ENCODE peak calls at places on chromosomes 2 and 18, in four cellular contexts. T is neural progenitor cell, W is upper lobe of right lung, R is pancreas. A is an unnamed sample. For H3K9me3 and H3K4me1, the result is how much of the 10 kb centered on the place peaks cover.

GRCh38 chr18:48841381-48842258 is 109.1 kb downstream of the SMAD7 start:
- DNase-seq in T (no peak), W (peak), R (no peak), A (peak)

GRCh38 chr18:46320928-46321855 is 217.0 kb downstream of the HAUS1 start:
- DNase-seq in T (no peak), W (no peak), R (no peak), A (no peak)

GRCh38 chr2:138180691-138181386 is 216.6 kb downstream of the HNMT start:
- DNase-seq in T (peak), W (no peak), R (no peak), A (no peak)

GRCh38 chr2:54757496-54757895 is 34.0 kb downstream of the EML6 start:
- DNase-seq in T (no peak), W (no peak), R (no peak), A (no peak)

GRCh38 chr2:74199275-74199701 is 873 bp downstream of the MTHFD2 start:
- DNase-seq in T (no peak), W (no peak), R (no peak), A (no peak)

GRCh38 chr2:79564065-79564464 is 51.2 kb downstream of the CTNNA2 start:
- DNase-seq in T (no peak), W (no peak), R (no peak), A (no peak)

GRCh38 chr18:63299837-63300787 is 19.5 kb downstream of the BCL2 start:
- DNase-seq in T (no peak), W (no peak), R (no peak), A (no peak)

GRCh38 chr2:207334631-207335371 is 169.1 kb upstream of the KLF7 start:
- DNase-seq in T (peak), W (peak), R (peak), A (peak)

GRCh38 chr2:16817305-16818202 is 151.9 kb upstream of the CYRIA start:
- DNase-seq in T (no peak), W (no peak), R (no peak), A (no peak)

GRCh38 chr2:79887747-79888374 is 375.0 kb downstream of the CTNNA2 start:
- DNase-seq in T (peak), W (no peak), R (peak), A (no peak)

DNA sequence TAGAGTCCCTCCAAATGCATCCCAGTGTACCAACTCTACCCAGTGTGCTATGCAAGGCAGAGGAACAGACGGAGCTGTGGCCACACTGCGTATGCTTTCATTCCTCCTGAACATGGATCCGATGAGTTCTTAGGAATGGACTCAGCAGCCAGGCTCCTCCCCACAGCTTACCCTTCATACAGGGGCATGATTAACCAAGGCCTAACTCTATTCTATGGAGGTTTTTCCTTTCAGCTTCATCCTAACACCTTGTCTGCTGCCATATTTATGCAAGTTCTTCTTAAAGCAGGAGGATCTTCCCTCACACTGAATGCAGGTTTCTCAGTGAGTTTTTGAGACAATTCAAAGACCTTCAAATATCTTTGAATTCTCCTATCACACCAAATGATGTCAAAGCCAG is 222.9 kb downstream of the MYT1L start:
- DNase-seq in T (no peak), W (no peak), R (no peak), A (no peak)
- H3K9me3 ChIP-seq in T (under half), W (under half), R (under half), A (under half)

DNA sequence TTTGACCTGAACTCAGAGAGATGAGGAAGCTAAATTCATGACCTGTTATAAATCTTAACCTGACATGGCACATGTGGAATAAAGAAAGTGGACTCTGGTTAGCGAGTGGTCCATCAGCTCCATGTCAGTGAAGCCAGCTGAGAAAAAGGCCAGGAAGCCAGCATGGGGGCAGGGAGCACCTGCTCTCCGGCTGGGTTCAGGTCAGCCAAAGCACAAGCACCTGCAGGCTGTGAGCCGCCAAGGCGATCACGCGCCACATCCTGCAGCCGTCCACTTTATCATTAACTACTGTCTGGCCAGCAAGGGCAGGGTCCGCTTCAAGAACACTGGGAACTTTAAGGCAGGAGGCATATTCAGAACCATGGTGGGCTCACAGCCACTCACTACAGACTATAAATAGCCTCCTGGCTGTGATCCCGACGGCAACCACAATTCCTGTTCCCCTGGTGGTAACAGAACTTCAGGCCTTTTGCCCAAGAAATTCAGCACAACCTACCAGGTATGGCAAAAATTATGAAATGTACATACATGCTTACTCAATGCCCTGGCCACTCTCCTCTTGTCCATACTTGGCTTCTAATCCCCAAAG is 35.5 kb downstream of the ACVR1 start:
- DNase-seq in T (no peak), W (peak), R (peak), A (peak)
- H3K4me1 ChIP-seq in T (under half), W (half or more), R (half or more), A (under half)

GRCh38 chr2:65375723-65376122 is 56.7 kb downstream of the SPRED2 start:
- DNase-seq in T (no peak), W (no peak), R (no peak), A (no peak)

GRCh38 chr2:65373365-65373918 is 59.0 kb downstream of the SPRED2 start:
- DNase-seq in T (no peak), W (no peak), R (no peak), A (no peak)

GRCh38 chr2:65374555-65374954 is 57.8 kb downstream of the SPRED2 start:
- DNase-seq in T (no peak), W (no peak), R (no peak), A (no peak)

GRCh38 chr2:65372619-65373018 is 59.8 kb downstream of the SPRED2 start:
- DNase-seq in T (no peak), W (no peak), R (no peak), A (no peak)

DNA sequence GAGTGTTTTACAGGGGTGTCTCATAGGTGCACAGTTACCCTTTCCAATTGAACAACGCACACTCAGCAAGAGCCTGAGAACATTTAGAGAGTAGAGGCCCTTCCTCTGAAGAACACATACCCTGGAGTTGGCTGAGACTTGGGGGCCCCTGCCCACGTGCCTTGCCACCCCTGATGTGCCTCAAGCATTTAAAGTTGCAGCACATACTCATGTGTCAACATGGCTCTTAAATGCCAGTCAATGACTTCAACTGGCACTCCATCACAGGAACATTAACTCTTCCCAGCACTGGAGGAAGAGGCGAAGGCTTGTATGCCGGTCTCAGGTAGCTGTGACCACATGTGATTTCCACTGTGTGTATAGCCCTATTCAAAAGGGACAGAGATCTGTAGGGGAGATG is 57.4 kb downstream of the SPRED2 start:
- DNase-seq in T (no peak), W (no peak), R (no peak), A (no peak)
- H3K27ac ChIP-seq in T (no peak), W (no peak), R (no peak), A (peak)

DNA sequence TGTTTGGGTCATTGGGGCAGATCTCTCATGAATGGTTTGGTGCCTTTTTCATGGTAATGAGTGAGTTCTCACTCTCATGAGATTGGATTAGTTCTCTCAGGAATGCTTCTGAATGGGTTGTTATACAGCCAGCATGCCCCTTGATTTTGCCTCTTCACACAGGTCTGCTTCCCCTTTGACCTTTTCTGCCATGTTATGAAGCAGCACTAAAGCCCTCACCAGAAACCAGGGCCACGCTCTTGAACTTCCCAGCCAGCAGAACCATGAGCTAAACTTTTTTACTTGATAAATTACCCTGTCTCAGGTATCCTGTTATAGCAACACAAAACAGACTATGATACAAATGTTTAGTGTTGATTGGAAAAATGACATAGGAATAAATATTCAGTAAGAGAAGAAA is 57.3 kb downstream of the ICA1L start:
- DNase-seq in T (no peak), W (no peak), R (no peak), A (no peak)
- H3K9me3 ChIP-seq in T (under half), W (under half), R (under half), A (under half)

GRCh38 chr2:105369777-105370690 is 28.8 kb downstream of the FHL2 start:
- DNase-seq in T (peak), W (peak), R (peak), A (peak)

GRCh38 chr2:105373895-105374401 is 24.9 kb downstream of the FHL2 start:
- DNase-seq in T (no peak), W (no peak), R (no peak), A (no peak)

GRCh38 chr2:105373344-105373781 is 25.5 kb downstream of the FHL2 start:
- DNase-seq in T (no peak), W (no peak), R (no peak), A (peak)

GRCh38 chr2:105371156-105371555 is 27.7 kb downstream of the FHL2 start:
- DNase-seq in T (no peak), W (no peak), R (no peak), A (no peak)

GRCh38 chr2:105371810-105372209 is 27.0 kb downstream of the FHL2 start:
- DNase-seq in T (peak), W (no peak), R (no peak), A (no peak)
- H3K4me1 ChIP-seq in T (under half), W (under half), R (under half), A (under half)

GRCh38 chr2:158486970-158487325 is 30.2 kb downstream of the PKP4 start:
- DNase-seq in T (no peak), W (no peak), R (no peak), A (no peak)

GRCh38 chr2:158487419-158487818 is 30.7 kb downstream of the PKP4 start:
- DNase-seq in T (no peak), W (no peak), R (no peak), A (no peak)

GRCh38 chr2:158484892-158485556 is 28.3 kb downstream of the PKP4 start:
- DNase-seq in T (no peak), W (no peak), R (no peak), A (no peak)

GRCh38 chr2:158488442-158489216 is 31.9 kb downstream of the PKP4 start:
- DNase-seq in T (no peak), W (no peak), R (no peak), A (no peak)

DNA sequence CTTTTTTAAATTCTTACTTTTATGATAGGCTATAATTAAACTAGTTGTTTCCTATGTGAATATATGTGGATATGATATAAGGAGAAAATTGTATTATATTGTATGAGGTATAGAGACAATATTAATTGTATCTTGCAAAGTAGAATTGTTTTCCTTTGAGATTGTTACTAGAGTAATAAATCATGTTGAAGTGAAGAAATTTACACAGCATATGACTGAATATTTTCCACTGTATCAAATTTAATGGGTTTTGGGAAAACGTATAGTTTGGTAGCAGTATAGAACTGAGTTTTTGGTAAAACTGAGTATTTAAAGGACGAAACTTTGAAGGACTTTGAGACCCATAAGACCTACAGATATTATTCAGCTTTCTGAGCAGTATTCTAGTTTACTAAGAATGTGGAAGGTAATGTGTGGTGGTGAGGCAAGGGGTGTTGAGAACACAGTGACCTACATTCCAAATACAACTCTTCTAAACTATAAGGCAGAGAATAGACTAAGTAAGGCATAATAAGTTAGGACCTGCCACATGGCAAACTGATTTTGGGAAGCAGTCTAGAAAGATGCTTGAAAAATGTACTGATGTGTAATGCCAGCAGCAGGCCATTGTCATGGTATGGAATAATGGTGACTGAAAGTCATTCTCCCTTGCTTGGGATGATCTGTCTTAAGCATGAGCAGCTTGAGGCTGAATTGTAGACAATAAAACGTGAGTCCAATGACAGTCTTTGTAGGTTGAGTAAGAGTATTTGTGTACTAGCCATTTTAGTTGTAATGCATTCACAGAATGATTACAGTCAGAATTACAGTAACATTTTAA is 29.6 kb downstream of the PKP4 start:
- DNase-seq in T (no peak), W (no peak), R (no peak), A (no peak)
- H3K27ac ChIP-seq in T (no peak), W (no peak), R (no peak), A (peak)

GRCh38 chr2:52897511-52898085 is 870.0 kb upstream of the CHAC2 start:
- DNase-seq in T (peak), W (no peak), R (no peak), A (no peak)
- H3K9me3 ChIP-seq in T (under half), W (under half), R (under half), A (under half)

GRCh38 chr2:121365061-121365460 is 80.1 kb upstream of the TFCP2L1 start:
- DNase-seq in T (no peak), W (no peak), R (no peak), A (no peak)
- H3K4me1 ChIP-seq in T (under half), W (under half), R (under half), A (under half)

GRCh38 chr2:120861576-120862191 is 126.0 kb downstream of the GLI2 start:
- DNase-seq in T (peak), W (peak), R (no peak), A (no peak)

GRCh38 chr2:120862254-120863172 is 126.8 kb downstream of the GLI2 start:
- DNase-seq in T (no peak), W (peak), R (no peak), A (no peak)

GRCh38 chr2:120864981-120865380 is 129.3 kb downstream of the GLI2 start:
- DNase-seq in T (no peak), W (peak), R (no peak), A (peak)

GRCh38 chr2:120863661-120864320 is 128.1 kb downstream of the GLI2 start:
- DNase-seq in T (no peak), W (peak), R (no peak), A (peak)

DNA sequence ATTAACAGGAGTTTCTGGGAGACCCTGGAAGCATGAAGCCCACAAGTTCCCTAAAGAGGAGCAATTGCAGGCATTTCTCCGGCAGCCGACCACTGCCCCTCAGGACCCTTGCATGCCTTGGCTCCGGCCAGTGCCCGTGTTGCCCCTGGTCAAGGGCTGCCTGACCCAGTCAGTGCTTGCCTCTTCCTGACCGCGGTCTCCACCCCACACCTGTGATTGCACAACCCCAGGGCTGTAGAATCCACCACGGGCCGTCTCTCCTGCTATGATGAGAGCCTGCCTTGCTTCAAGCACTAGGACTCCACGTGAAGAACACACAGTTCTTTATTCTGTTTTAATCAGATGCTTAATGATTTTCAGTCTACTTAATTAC is 127.5 kb downstream of the GLI2 start:
- DNase-seq in T (no peak), W (peak), R (no peak), A (peak)
- H3K27ac ChIP-seq in T (no peak), W (no peak), R (no peak), A (no peak)

GRCh38 chr2:172545408-172546075 is 10.3 kb upstream of the PDK1 start:
- DNase-seq in T (no peak), W (no peak), R (no peak), A (no peak)

GRCh38 chr2:172539767-172540166 is 16.1 kb upstream of the PDK1 start:
- DNase-seq in T (no peak), W (no peak), R (no peak), A (no peak)

GRCh38 chr2:172535119-172535518 is 20.8 kb upstream of the PDK1 start:
- DNase-seq in T (peak), W (no peak), R (no peak), A (no peak)

DNA sequence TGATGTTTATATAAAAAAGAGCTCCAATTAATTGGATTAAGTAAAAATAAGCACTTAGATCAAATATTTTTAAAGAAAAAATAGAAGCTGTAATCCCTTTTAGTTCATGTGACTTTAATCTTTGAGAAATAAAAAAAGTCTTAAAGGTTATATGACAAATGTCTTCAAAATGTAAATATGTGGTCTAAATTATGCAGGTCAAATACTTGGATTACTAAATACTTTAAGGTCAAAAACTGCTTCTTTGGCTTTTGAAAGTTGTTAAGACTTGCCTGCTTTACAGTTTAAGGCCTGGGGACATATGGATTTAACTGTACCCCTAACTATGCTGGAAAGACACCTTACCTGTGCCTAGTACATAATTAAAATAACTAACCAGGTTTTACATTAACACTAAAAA is 15.5 kb upstream of the PDK1 start:
- DNase-seq in T (no peak), W (no peak), R (no peak), A (no peak)
- H3K9me3 ChIP-seq in T (under half), W (under half), R (under half), A (under half)